ENCODE peak calls at places on chromosomes 1 and 21, in nine cellular contexts. Z, O, X, L, W, T, S, B and K are unnamed samples.

GRCh38 chr1:12230549-12231275 is 882 bp downstream of the VPS13D start:
- DNase-seq in X (peak), O (no peak), Z (no peak), S (no peak), T (peak), L (no peak), W (peak), B (no peak), K (no peak)

GRCh38 chr1:172674831-172675613 is 16.1 kb downstream of the FASLG start:
- DNase-seq in W (no peak), O (no peak), S (no peak), Z (no peak), T (no peak), B (no peak), X (no peak), L (no peak), K (no peak)

GRCh38 chr21:26546698-26547097 is 26.4 kb downstream of the CYYR1 start:
- DNase-seq in X (no peak), S (peak), B (no peak), O (no peak), Z (no peak), L (no peak), W (peak), T (peak), K (no peak)

GRCh38 chr1:113905435-113905861 is 322 bp downstream of the DCLRE1B start:
- DNase-seq in Z (no peak), T (no peak), W (no peak), L (no peak), X (no peak), O (no peak), B (no peak), S (peak), K (no peak)

GRCh38 chr1:58062635-58063034 is 483.9 kb downstream of the OMA1 start:
- DNase-seq in L (no peak), Z (no peak), B (no peak), S (no peak), O (no peak), X (no peak), W (no peak), T (no peak), K (no peak)

GRCh38 chr1:66251521-66251920 is 282.4 kb upstream of the SGIP1 start:
- DNase-seq in S (no peak), O (no peak), T (no peak), Z (no peak), L (no peak), X (no peak), B (no peak), W (no peak), K (no peak)

GRCh38 chr1:100769323-100769722 is 49.8 kb downstream of the VCAM1 start:
- DNase-seq in Z (no peak), T (no peak), S (no peak), X (no peak), L (no peak), O (no peak), B (no peak), W (no peak), K (no peak)

GRCh38 chr1:172909606-172910326 is 141.0 kb downstream of the TNFSF18 start:
- DNase-seq in Z (no peak), X (peak), L (peak), B (peak), W (no peak), O (no peak), T (no peak), S (no peak), K (no peak)

GRCh38 chr1:24963099-24963872 is 33.2 kb upstream of the RUNX3 start:
- DNase-seq in O (no peak), X (no peak), B (no peak), W (peak), S (no peak), L (no peak), Z (no peak), T (no peak), K (no peak)

GRCh38 chr1:222233441-222234180 is 314.3 kb downstream of the HHIPL2 start:
- DNase-seq in L (no peak), T (no peak), S (no peak), X (peak), W (no peak), B (no peak), O (no peak), Z (no peak), K (no peak)

GRCh38 chr1:53625766-53626520 is 113.0 kb downstream of the GLIS1 start:
- DNase-seq in S (no peak), X (no peak), W (no peak), L (no peak), O (peak), B (no peak), Z (no peak), T (peak), K (no peak)

GRCh38 chr1:24855474-24855873 is 74.6 kb downstream of the RUNX3 start:
- DNase-seq in S (no peak), B (no peak), Z (no peak), O (no peak), T (no peak), L (no peak), X (no peak), W (no peak), K (no peak)

GRCh38 chr21:36075171-36075570 is 5.3 kb downstream of the CBR1 start:
- DNase-seq in S (no peak), L (no peak), Z (no peak), O (no peak), B (no peak), W (no peak), X (no peak), T (no peak), K (no peak)

GRCh38 chr1:184769241-184769640 is 14.6 kb upstream of the EDEM3 start:
- DNase-seq in T (no peak), O (no peak), Z (no peak), W (no peak), L (no peak), X (no peak), B (no peak), S (no peak), K (no peak)

GRCh38 chr1:45065083-45065482 is 53.0 kb downstream of the UROD start:
- DNase-seq in L (no peak), T (no peak), X (no peak), O (no peak), W (no peak), Z (no peak), S (no peak), B (no peak), K (no peak)

GRCh38 chr1:172135076-172135672 is 285.3 kb upstream of the C1orf105 start:
- DNase-seq in L (peak), W (peak), O (no peak), T (no peak), X (peak), Z (no peak), B (no peak), S (no peak), K (no peak)

GRCh38 chr1:23524716-23525401 is 6.2 kb downstream of the E2F2 start:
- DNase-seq in S (no peak), W (peak), Z (no peak), O (no peak), L (no peak), T (peak), B (no peak), X (no peak), K (peak)

GRCh38 chr1:199551967-199552565 is 475.4 kb upstream of the NR5A2 start:
- DNase-seq in Z (peak), T (peak), L (peak), S (no peak), W (peak), B (peak), O (no peak), X (peak), K (no peak)

GRCh38 chr1:37867784-37868183 is 8.4 kb upstream of the MTF1 start:
- DNase-seq in X (no peak), B (no peak), S (no peak), T (no peak), L (no peak), O (no peak), W (no peak), Z (no peak), K (no peak)

GRCh38 chr1:26016258-26016943 is 5.2 kb upstream of the EXTL1 start:
- DNase-seq in Z (no peak), O (no peak), B (no peak), W (no peak), T (no peak), X (no peak), L (no peak), S (no peak), K (no peak)

GRCh38 chr1:22303816-22304215 is 147.8 kb upstream of the ZBTB40 start:
- DNase-seq in W (no peak), T (no peak), L (no peak), X (no peak), Z (no peak), O (no peak), B (no peak), S (no peak), K (no peak)

DNA sequence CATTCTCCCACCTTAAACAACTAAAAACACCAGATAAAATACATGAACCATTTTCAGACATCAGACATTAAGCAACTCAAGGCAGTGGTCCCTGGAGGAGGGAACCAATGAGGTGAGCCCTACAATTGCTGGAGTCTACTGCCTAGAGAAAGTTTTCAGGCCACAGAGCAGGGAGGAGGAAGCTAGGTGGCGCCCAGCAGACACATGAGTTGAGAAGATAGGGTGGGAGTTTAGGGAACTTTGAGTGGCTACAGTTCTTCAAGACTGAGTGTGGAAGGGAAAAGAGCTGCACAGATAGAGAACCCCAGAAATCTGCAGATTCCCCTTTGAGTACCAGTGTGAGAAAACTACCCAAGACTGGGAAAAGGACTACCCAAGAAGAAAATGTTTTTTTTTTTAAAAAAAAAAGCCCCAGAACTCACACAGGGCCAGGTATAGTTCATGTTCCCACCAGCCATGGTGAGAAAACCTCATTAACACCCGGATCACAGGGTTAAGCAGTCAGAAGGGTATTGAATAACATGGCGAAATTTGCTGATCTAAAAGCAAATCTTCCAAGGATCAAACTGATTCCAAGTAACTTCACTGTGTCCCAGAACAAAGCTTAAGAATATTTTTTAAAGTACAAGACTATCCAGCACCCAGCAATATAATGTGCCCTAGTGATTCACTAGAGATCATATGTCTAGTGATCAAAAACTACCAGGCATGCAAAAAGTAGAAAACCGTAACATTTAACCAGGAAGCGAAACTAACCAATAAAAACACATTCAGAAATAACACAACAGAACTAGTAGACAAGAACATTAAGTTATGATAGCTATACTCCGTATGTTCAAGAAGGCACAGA is 12.0 kb downstream of the ALDH9A1 start:
- DNase-seq in S (no peak), W (no peak), B (no peak), L (no peak), T (no peak), Z (no peak), O (no peak), X (no peak), K (no peak)
- TF ChIP-seq CTCF in S (no peak), W (no peak), B (no peak), L (peak), T (no peak), Z (peak), O (no peak), X (no peak), K (no peak)

GRCh38 chr1:245166471-245166885 is 11.7 kb downstream of the KIF26B start:
- DNase-seq in X (peak), L (peak), S (no peak), B (no peak), T (no peak), Z (no peak), W (no peak), O (no peak), K (no peak)
- TF ChIP-seq CTCF in X (no peak), L (no peak), S (no peak), B (no peak), T (no peak), Z (no peak), W (no peak), O (no peak), K (no peak)

DNA sequence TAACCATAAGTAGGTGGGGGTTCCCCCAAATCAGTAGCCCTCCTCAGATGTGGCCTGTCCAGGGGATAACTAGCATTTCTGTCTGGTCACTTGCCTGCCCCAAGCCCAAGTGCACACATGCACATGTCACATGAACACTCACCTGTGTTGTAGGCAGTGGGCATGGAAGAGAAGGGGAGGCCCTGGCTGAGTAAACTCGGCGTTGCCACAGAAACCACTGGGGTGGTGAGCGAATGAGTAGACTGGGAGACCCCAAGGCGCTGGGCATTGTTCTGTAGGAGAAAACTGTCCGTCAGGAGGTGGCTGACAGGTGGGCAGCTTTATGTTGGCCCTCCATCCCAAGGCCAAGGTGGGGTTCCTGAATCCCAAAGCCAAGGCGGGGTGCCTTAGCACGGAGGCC is 25.6 kb downstream of the MEF2D start:
- DNase-seq in O (no peak), W (no peak), X (no peak), L (no peak), S (no peak), Z (no peak), T (no peak), B (no peak), K (no peak)
- TF ChIP-seq CTCF in O (no peak), W (no peak), X (no peak), L (no peak), S (no peak), Z (no peak), T (no peak), B (no peak), K (no peak)

DNA sequence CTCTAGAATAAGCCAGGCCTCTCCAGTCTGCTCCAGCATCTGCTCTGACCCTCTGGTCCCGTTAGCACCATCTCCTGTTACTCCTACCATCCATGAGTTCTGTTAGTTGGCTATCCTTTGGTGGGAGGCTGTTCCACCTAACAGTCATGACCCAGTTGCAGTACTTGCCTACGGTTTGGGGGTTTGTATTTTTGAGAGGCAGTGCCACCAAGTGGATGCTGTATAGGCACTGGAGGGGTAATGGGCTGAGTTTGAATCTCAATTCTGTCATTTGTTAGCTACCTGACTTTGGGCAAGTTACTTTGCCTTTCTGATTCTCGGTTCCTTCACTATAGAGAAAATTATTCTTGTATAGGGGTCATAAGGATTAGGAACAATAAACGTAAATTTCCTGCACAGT is 12.1 kb upstream of the C8B start:
- DNase-seq in X (no peak), T (no peak), O (no peak), W (no peak), Z (no peak), S (no peak), B (no peak), L (no peak), K (no peak)
- TF ChIP-seq CTCF in X (no peak), T (peak), O (no peak), W (no peak), Z (no peak), S (no peak), B (no peak), L (no peak), K (no peak)

DNA sequence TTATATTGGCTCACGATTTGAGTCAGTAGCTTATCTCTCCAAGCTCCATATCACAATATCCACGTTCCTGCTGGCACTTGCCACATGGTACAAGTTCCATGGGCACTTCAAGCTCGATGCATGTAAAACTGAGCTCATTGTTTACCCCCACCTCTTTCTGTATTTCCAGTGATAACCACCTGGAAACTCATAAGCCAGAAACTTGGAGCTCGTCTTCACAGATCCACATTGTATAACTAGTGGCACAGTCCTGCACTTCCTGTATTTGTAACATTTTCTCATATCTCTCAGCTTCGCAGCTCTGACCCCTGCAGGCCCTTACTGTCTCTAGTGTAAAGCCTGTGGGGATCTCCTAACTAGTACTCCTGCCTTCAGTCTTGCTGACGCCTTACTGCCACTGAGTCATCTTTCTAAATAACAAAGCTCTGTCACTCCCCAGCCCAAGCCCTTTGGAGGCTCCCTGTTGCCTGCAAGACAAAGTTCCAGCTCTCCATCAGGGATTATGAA is 6.5 kb upstream of the C2CD4D start:
- DNase-seq in W (no peak), S (no peak), L (peak), O (no peak), Z (no peak), T (peak), X (peak), B (no peak), K (no peak)
- TF ChIP-seq CTCF in W (no peak), S (no peak), L (peak), O (no peak), Z (no peak), T (no peak), X (peak), B (no peak), K (no peak)

DNA sequence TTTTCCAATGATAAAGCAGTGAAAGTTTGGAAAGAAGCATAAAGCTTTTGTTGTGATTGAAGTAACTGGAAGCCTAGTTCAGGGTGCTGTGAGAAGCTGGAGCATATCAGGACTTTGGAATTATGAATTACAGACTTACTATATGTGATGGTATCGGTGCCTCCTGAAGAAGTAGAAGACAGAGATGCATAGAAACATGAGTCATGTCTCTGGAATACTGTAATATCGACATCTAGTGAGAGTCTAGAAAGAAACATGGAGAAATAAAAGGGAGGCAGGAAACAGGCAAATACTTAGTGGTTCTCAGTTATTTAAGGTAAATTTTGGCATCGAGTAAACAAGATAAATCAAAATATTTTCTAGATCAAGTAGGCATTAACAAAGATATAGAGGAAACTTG is 103.0 kb downstream of the CAMTA1 start:
- DNase-seq in Z (no peak), W (no peak), B (no peak), O (no peak), T (no peak), L (peak), S (no peak), X (peak), K (no peak)
- TF ChIP-seq CTCF in Z (no peak), W (no peak), B (no peak), O (no peak), T (no peak), L (peak), S (no peak), X (peak), K (no peak)

DNA sequence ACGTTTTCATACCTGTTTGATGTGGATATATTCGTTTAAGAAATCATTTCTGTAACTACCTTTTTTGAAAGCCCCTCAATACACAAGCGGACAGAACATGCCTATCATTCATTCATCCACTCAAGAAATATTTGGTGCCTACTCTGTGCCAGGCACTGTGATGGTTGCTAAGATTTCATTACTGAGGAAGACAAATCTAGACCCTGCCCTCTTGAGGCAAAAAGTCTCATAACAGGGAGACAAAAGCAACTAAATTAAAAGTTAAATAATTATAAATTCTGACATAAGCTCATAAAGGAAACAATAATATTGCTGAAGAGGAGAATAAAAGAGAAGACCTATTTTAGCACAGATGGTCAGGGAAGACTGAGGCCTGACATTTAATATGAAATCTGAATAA is 203.5 kb upstream of the ZNHIT6 start:
- DNase-seq in L (peak), O (no peak), X (peak), S (no peak), Z (peak), B (peak), W (no peak), T (no peak), K (no peak)
- TF ChIP-seq CTCF in L (peak), O (no peak), X (peak), S (no peak), Z (peak), B (peak), W (no peak), T (peak), K (no peak)

GRCh38 chr1:70142120-70142519 is 63.3 kb downstream of the LRRC40 start:
- DNase-seq in S (no peak), Z (no peak), B (no peak), T (no peak), W (no peak), O (no peak), X (peak), L (peak), K (no peak)

GRCh38 chr1:70140343-70140742 is 65.0 kb downstream of the LRRC40 start:
- DNase-seq in L (peak), S (no peak), B (no peak), X (peak), T (no peak), O (no peak), Z (no peak), W (peak), K (no peak)

GRCh38 chr1:70146488-70146887 is 58.9 kb downstream of the LRRC40 start:
- DNase-seq in S (no peak), X (no peak), W (no peak), L (peak), T (no peak), Z (peak), B (peak), O (no peak), K (no peak)

GRCh38 chr1:70140894-70141293 is 64.5 kb downstream of the LRRC40 start:
- DNase-seq in B (no peak), Z (no peak), T (no peak), W (no peak), S (no peak), L (peak), X (peak), O (no peak), K (no peak)

DNA sequence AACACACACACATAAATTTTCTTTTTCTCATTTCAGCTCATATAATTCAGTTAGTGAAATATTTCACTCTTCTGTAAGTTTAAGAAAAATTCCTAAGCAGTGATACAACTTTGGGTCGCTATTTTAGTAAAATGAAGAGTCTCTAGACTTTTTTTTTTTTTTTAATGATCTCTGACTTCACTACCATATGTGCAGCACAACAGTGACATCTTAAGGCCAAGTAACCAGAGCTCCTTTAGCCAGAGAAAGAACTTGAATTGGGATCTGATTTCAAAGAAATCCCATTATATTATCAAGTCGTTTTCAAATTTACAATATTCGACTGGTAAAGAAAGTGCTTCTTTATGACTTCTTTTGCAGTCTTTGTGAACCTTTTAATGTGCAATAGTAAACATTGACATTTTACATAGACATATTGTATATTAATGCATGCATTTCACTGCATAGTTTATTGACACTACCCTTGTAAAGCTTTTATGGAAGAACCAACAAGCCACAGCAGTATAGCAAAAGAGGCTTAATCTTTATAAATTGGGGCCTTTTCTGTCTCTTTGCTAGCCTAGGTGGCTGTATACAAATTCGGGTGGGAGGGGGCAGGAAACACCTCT is 62.2 kb downstream of the LRRC40 start:
- DNase-seq in B (peak), W (no peak), Z (no peak), O (no peak), X (peak), L (peak), S (no peak), T (no peak), K (no peak)
- TF ChIP-seq CTCF in B (peak), W (no peak), Z (peak), O (no peak), X (peak), L (peak), S (no peak), T (no peak), K (no peak)